ENCODE peak calls at places on chromosome 19, in nine cellular contexts. One of them, this sample, is unnamed.

GRCh38 chr19:31863122-31863521 is 482.3 kb upstream of the ZNF507 start:
- DNase-seq in PC-3: no peak
- DNase-seq in SK-N-SH: no peak
- DNase-seq in MM.1S: no peak
- DNase-seq in hepatocyte: no peak
- DNase-seq in GM23248: no peak
- DNase-seq in HCT116: no peak
- DNase-seq in neural progenitor cell: no peak
- DNase-seq in GM23338: no peak
- DNase-seq in this sample: peak; percentile 0

GRCh38 chr19:17460372-17461230 is at the start of gene NXNL1:
- DNase-seq in SK-N-SH: no peak
- DNase-seq in HCT116: no peak
- DNase-seq in GM23248: no peak
- DNase-seq in neural progenitor cell: no peak
- DNase-seq in MM.1S: no peak
- DNase-seq in hepatocyte: no peak
- DNase-seq in GM23338: no peak
- DNase-seq in PC-3: no peak
- DNase-seq in this sample: no peak

GRCh38 chr19:37954421-37954874 is 47.4 kb downstream of the SIPA1L3 start:
- DNase-seq in hepatocyte: no peak
- DNase-seq in GM23338: no peak
- DNase-seq in HCT116: no peak
- DNase-seq in GM23248: no peak
- DNase-seq in SK-N-SH: no peak
- DNase-seq in PC-3: no peak
- DNase-seq in MM.1S: no peak
- DNase-seq in neural progenitor cell: peak; percentile 58
- DNase-seq in this sample: no peak

GRCh38 chr19:2223959-2224358 is 12.2 kb downstream of the PLEKHJ1 start:
- DNase-seq in GM23248: no peak
- DNase-seq in PC-3: no peak
- DNase-seq in neural progenitor cell: no peak
- DNase-seq in GM23338: no peak
- DNase-seq in MM.1S: no peak
- DNase-seq in SK-N-SH: no peak
- DNase-seq in hepatocyte: no peak
- DNase-seq in HCT116: no peak
- DNase-seq in this sample: peak; percentile 91

GRCh38 chr19:18029617-18030338 is 21.8 kb downstream of the ARRDC2 start:
- DNase-seq in HCT116: peak; percentile 59
- DNase-seq in hepatocyte: peak; percentile 68
- DNase-seq in MM.1S: no peak
- DNase-seq in GM23338: no peak
- DNase-seq in neural progenitor cell: no peak
- DNase-seq in GM23248: peak; percentile 23
- DNase-seq in SK-N-SH: peak; percentile 66
- DNase-seq in PC-3: peak; percentile 91
- DNase-seq in this sample: no peak

GRCh38 chr19:49591731-49592485 is 926 bp downstream of the PRR12 start:
- DNase-seq in GM23248: peak; percentile 76
- DNase-seq in HCT116: no peak
- DNase-seq in GM23338: peak; percentile 82
- DNase-seq in MM.1S: peak; percentile 45
- DNase-seq in hepatocyte: peak; percentile 55
- DNase-seq in SK-N-SH: peak; percentile 62
- DNase-seq in PC-3: peak; percentile 57
- DNase-seq in neural progenitor cell: peak; percentile 71
- DNase-seq in this sample: peak; percentile 63

GRCh38 chr19:50481351-50482149 is 4.9 kb upstream of the GARIN5A start:
- DNase-seq in hepatocyte: no peak
- DNase-seq in HCT116: no peak
- DNase-seq in MM.1S: no peak
- DNase-seq in PC-3: no peak
- DNase-seq in neural progenitor cell: no peak
- DNase-seq in SK-N-SH: no peak
- DNase-seq in GM23248: no peak
- DNase-seq in GM23338: no peak
- DNase-seq in this sample: no peak

GRCh38 chr19:50204811-50205675 is 1.6 kb downstream of the MYH14 start:
- DNase-seq in GM23248: no peak
- DNase-seq in SK-N-SH: peak; percentile 33
- DNase-seq in GM23338: peak; percentile 96
- DNase-seq in MM.1S: no peak
- DNase-seq in HCT116: peak; percentile 65
- DNase-seq in neural progenitor cell: peak; percentile 93
- DNase-seq in hepatocyte: peak; percentile 96
- DNase-seq in PC-3: peak; percentile 85
- DNase-seq in this sample: no peak

DNA sequence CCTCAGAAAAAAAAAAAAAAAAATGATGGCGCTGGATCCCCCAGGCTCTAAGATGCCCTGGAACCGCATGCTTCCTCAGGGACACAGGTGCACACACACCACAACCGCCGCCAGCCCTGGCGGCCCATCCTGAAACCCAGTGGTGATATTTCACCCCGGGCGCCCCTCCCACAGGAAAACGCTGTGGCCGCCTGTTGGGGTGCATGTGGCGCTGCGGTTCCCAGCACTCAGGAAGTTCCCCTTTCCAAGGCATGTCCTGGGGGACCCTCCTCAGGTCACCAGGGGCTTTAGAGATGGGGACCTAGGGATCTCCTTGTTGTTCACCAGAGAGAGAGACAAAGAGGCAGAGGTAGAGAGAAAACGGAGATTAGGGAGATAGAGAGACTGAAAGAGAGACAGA is 2.5 kb downstream of the ADGRE2 start:
- DNase-seq in MM.1S: no peak
- DNase-seq in hepatocyte: no peak
- DNase-seq in GM23248: no peak
- DNase-seq in PC-3: no peak
- DNase-seq in SK-N-SH: no peak
- DNase-seq in HCT116: no peak
- DNase-seq in GM23338: peak; percentile 48
- DNase-seq in neural progenitor cell: no peak
- DNase-seq in this sample: no peak
- H3K4me2 ChIP-seq in MM.1S: no peak overlapping the region
- H3K4me2 ChIP-seq in hepatocyte: no peak overlapping the region
- H3K4me2 ChIP-seq in GM23248: no peak overlapping the region
- H3K4me2 ChIP-seq in PC-3: peak overlapping the region; percentile 97
- H3K4me2 ChIP-seq in SK-N-SH: no peak overlapping the region
- H3K4me2 ChIP-seq in HCT116: peak overlapping the region; percentile 95
- H3K4me2 ChIP-seq in GM23338: peak overlapping the region; percentile 87
- H3K4me2 ChIP-seq in neural progenitor cell: peak overlapping the region; percentile 75
- H3K4me2 ChIP-seq in this sample: no peak overlapping the region

GRCh38 chr19:7801020-7801570 is 28.9 kb upstream of the EVI5L start:
- DNase-seq in SK-N-SH: no peak
- DNase-seq in HCT116: no peak
- DNase-seq in MM.1S: no peak
- DNase-seq in hepatocyte: no peak
- DNase-seq in neural progenitor cell: no peak
- DNase-seq in GM23248: no peak
- DNase-seq in GM23338: no peak
- DNase-seq in PC-3: no peak
- DNase-seq in this sample: no peak

GRCh38 chr19:7795555-7796161 is 32.6 kb downstream of the CLEC4M start:
- DNase-seq in hepatocyte: no peak
- DNase-seq in MM.1S: no peak
- DNase-seq in PC-3: peak; percentile 85
- DNase-seq in SK-N-SH: no peak
- DNase-seq in GM23338: no peak
- DNase-seq in GM23248: no peak
- DNase-seq in neural progenitor cell: no peak
- DNase-seq in HCT116: no peak
- DNase-seq in this sample: no peak

DNA sequence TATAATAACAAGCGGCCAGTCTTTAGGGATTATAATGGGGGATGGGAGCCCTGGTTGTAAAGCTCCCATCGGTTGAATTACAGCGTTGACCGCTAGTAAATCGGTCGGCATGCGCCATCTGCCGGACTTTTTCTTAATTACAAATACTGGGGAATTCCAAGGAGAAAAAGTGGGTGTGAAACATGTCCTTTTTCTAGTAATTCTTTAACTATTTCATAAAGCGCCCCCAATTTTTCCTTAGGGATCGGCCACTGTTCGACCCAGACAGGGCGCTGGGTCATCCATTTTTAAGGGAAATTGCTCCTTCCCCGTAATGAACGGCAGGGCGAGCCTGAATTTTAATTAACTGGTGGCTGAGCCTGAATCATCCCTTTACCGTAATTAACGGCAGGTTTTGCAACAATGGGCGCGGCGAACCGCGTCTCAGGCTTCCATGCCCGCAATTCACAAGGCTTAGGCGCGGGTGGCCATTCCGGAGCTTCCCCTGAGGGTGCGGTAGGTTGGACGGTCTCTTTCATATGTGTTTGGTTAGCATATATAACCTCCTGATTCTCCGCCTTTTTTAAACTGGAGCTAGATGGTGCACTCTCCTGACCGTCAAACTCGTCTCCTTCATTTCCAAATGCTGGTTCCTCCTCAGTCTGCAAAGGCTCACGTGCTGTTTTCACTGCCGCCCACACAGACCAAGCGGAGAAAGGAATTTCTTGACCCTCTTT is 30.2 kb upstream of the EVI5L start:
- DNase-seq in GM23248: peak; percentile 87
- DNase-seq in HCT116: peak; percentile 76
- DNase-seq in MM.1S: peak; percentile 63
- DNase-seq in hepatocyte: peak; percentile 85
- DNase-seq in PC-3: peak; percentile 94
- DNase-seq in SK-N-SH: peak; percentile 73
- DNase-seq in neural progenitor cell: peak; percentile 91
- DNase-seq in GM23338: peak; percentile 94
- DNase-seq in this sample: peak; percentile 76
- TF ChIP-seq EZH2phosphoT487 in GM23248: no peak
- TF ChIP-seq EZH2phosphoT487 in HCT116: no peak
- TF ChIP-seq EZH2phosphoT487 in MM.1S: no peak
- TF ChIP-seq EZH2phosphoT487 in hepatocyte: no peak
- TF ChIP-seq EZH2phosphoT487 in PC-3: no peak
- TF ChIP-seq EZH2phosphoT487 in SK-N-SH: no peak
- TF ChIP-seq EZH2phosphoT487 in neural progenitor cell: no peak
- TF ChIP-seq EZH2phosphoT487 in GM23338: no peak
- TF ChIP-seq EZH2phosphoT487 in this sample: no peak

GRCh38 chr19:5953680-5954213 is 24.2 kb downstream of the RANBP3 start:
- DNase-seq in PC-3: no peak
- DNase-seq in GM23248: peak; percentile 73
- DNase-seq in HCT116: no peak
- DNase-seq in MM.1S: no peak
- DNase-seq in hepatocyte: no peak
- DNase-seq in SK-N-SH: no peak
- DNase-seq in GM23338: no peak
- DNase-seq in neural progenitor cell: no peak
- DNase-seq in this sample: no peak

GRCh38 chr19:5954293-5954692 is 23.6 kb downstream of the RANBP3 start:
- DNase-seq in neural progenitor cell: no peak
- DNase-seq in PC-3: no peak
- DNase-seq in HCT116: no peak
- DNase-seq in SK-N-SH: no peak
- DNase-seq in GM23248: peak; percentile 74
- DNase-seq in hepatocyte: no peak
- DNase-seq in MM.1S: no peak
- DNase-seq in GM23338: no peak
- DNase-seq in this sample: no peak

GRCh38 chr19:5952193-5953033 is 25.5 kb downstream of the RANBP3 start:
- DNase-seq in PC-3: no peak
- DNase-seq in neural progenitor cell: no peak
- DNase-seq in hepatocyte: no peak
- DNase-seq in GM23338: no peak
- DNase-seq in MM.1S: no peak
- DNase-seq in HCT116: no peak
- DNase-seq in SK-N-SH: peak; percentile 53
- DNase-seq in GM23248: no peak
- DNase-seq in this sample: no peak

GRCh38 chr19:5951338-5951861 is 26.5 kb downstream of the RANBP3 start:
- DNase-seq in PC-3: no peak
- DNase-seq in GM23338: peak; percentile 63
- DNase-seq in GM23248: no peak
- DNase-seq in neural progenitor cell: peak; percentile 61
- DNase-seq in HCT116: no peak
- DNase-seq in hepatocyte: no peak
- DNase-seq in MM.1S: no peak
- DNase-seq in SK-N-SH: no peak
- DNase-seq in this sample: peak; percentile 81

DNA sequence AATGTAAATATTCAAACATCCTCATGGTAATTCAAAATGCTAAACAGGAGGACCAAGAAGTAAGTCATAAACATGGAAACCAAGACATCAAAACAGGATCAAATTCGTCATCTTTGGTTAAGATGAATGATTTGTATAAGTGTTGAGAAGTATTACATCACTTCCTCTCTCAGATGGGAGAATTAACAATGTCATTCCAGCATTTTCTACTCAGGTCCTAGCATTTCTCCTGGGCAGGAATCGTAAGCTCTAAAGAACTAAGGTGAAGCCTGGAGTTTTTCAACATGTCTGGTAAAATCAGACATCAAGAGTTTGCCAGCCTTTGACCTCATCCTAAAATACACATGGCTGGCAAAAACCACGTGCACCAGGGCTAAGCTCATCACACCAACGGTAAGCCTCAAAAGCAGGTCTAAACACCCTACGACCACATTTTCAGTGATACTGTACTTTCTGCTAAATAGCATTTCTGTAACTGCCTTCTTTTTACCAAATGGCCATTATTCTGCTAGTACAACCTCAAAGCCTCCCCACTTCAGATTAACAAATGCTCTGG is 24.8 kb downstream of the RANBP3 start:
- DNase-seq in GM23338: no peak
- DNase-seq in neural progenitor cell: no peak
- DNase-seq in hepatocyte: no peak
- DNase-seq in SK-N-SH: no peak
- DNase-seq in PC-3: no peak
- DNase-seq in GM23248: peak; percentile 32
- DNase-seq in MM.1S: no peak
- DNase-seq in HCT116: no peak
- DNase-seq in this sample: no peak
- H3K4me2 ChIP-seq in GM23338: peak overlapping the region; percentile 36
- H3K4me2 ChIP-seq in neural progenitor cell: peak overlapping the region; percentile 40
- H3K4me2 ChIP-seq in hepatocyte: peak overlapping the region; percentile 71
- H3K4me2 ChIP-seq in SK-N-SH: peak overlapping the region; percentile 1
- H3K4me2 ChIP-seq in PC-3: no peak overlapping the region
- H3K4me2 ChIP-seq in GM23248: peak overlapping the region; percentile 56
- H3K4me2 ChIP-seq in MM.1S: no peak overlapping the region
- H3K4me2 ChIP-seq in HCT116: no peak overlapping the region
- H3K4me2 ChIP-seq in this sample: peak overlapping the region; percentile 80

DNA sequence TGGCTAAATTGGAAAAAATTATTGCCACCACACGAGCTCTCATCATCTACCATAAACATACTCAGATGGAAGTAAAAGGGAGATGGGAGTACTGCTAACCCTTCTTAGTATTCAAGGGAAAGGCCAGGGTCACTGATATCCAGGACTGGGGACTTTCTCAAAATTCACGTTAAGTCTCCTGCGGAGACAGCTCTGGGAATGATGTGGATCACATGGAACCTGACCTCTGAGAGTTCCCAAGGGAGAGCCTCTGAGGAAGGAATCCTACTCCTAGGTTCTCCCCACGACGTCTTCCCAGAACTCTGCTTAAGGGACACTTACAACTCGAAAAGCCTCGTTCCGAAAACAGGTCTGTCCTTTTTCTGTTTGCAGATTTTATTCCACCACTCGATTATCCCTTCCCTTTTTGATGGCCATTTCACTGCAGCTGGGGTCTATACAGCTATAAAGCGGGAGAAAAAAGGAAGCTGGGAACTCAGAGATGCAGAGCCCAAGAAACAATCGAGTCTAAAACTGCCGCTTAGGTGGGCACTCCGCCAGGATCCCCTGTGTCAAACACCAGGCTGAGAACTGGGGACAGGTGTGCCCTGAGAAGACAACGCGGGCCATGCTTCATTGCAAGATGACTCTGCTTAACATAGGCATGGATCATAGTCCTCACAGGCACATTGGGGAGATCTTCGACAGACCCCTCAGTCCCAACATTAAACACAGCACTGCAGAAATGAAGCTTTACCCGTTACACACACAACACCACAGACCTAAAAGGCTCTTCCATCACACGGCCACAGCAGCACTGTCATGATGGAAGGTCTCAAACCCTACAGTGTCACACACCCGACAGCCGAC is 823 bp upstream of the ZNF567 start:
- DNase-seq in neural progenitor cell: peak; percentile 19
- DNase-seq in SK-N-SH: no peak
- DNase-seq in hepatocyte: peak; percentile 13
- DNase-seq in HCT116: no peak
- DNase-seq in PC-3: peak; percentile 2
- DNase-seq in GM23338: peak; percentile 21
- DNase-seq in GM23248: peak; percentile 32
- DNase-seq in MM.1S: no peak
- DNase-seq in this sample: no peak
- TF ChIP-seq EZH2phosphoT487 in neural progenitor cell: no peak
- TF ChIP-seq EZH2phosphoT487 in SK-N-SH: no peak
- TF ChIP-seq EZH2phosphoT487 in hepatocyte: no peak
- TF ChIP-seq EZH2phosphoT487 in HCT116: no peak
- TF ChIP-seq EZH2phosphoT487 in PC-3: no peak
- TF ChIP-seq EZH2phosphoT487 in GM23338: no peak
- TF ChIP-seq EZH2phosphoT487 in GM23248: no peak
- TF ChIP-seq EZH2phosphoT487 in MM.1S: no peak
- TF ChIP-seq EZH2phosphoT487 in this sample: no peak

This sample was measured in OCI-LY7.